ENCODE peak calls at places on chromosomes 5 and 9, in six cellular contexts. J is IMR-90; D is stimulated activated CD4-positive, alpha-beta T cell treated with anti-CD3 and anti-CD28 coated beads, Interleukin-12 subunit alpha, Interleukin-12 subunit beta, amount 100 ng/mL, for 48 hours; O is body of pancreas; I is activated CD4-positive, alpha-beta T cell treated with anti-CD3 and anti-CD28 coated beads, Interleukin-2, amount 10 ng/mL, durations not matched to agents 7 days and 5 days; R is brain pericyte. X is an unnamed sample.

GRCh38 chr5:172142709-172143215 is 45.3 kb downstream of the STK10 start:
- DNase-seq in J (peak), O (no peak), D (no peak), I (no peak), R (no peak), X (peak)

GRCh38 chr5:6843335-6843734 is 130.1 kb downstream of the TENT4A start:
- DNase-seq in I (no peak), D (no peak), O (no peak), J (no peak), R (no peak), X (no peak)

GRCh38 chr5:172715931-172716682 is 54.9 kb downstream of the DUSP1 start:
- DNase-seq in D (no peak), O (no peak), J (no peak), R (no peak), I (no peak), X (no peak)

GRCh38 chr5:106755066-106755465 is 915.7 kb downstream of the EFNA5 start:
- DNase-seq in D (no peak), R (no peak), J (no peak), I (no peak), O (no peak), X (no peak)

GRCh38 chr5:85843535-85843934 is 774.2 kb upstream of the COX7C start:
- DNase-seq in I (no peak), D (no peak), R (no peak), J (no peak), O (no peak), X (no peak)

GRCh38 chr9:20702565-20702964 is 18.5 kb downstream of the FOCAD start:
- DNase-seq in R (no peak), J (no peak), O (no peak), D (no peak), I (no peak), X (no peak)

GRCh38 chr5:132557425-132557805 is 638 bp downstream of the RAD50 start:
- DNase-seq in I (peak), J (peak), R (no peak), O (peak), D (no peak), X (peak)

GRCh38 chr5:157212307-157212706 is 31.7 kb downstream of the ITK start:
- DNase-seq in I (no peak), J (no peak), R (no peak), D (no peak), O (no peak), X (no peak)

GRCh38 chr9:86069206-86069869 is 30.0 kb downstream of the GOLM1 start:
- DNase-seq in D (no peak), O (no peak), R (no peak), J (no peak), I (no peak), X (no peak)

GRCh38 chr9:135105938-135106491 is 18.5 kb downstream of the OLFM1 start:
- DNase-seq in J (no peak), D (no peak), R (no peak), O (no peak), I (no peak), X (no peak)

GRCh38 chr9:79968533-79968932 is 396.8 kb downstream of the TLE4 start:
- DNase-seq in R (no peak), O (no peak), J (no peak), D (no peak), I (no peak), X (no peak)

GRCh38 chr5:58107704-58108103 is 352.2 kb downstream of the PLK2 start:
- DNase-seq in R (no peak), D (no peak), O (no peak), I (no peak), J (peak), X (no peak)

GRCh38 chr5:107402881-107403280 is 267.9 kb downstream of the EFNA5 start:
- DNase-seq in J (no peak), I (no peak), D (no peak), O (no peak), R (peak), X (no peak)

GRCh38 chr5:145506451-145506850 is 328.7 kb downstream of the PRELID2 start:
- DNase-seq in O (no peak), I (no peak), J (no peak), R (no peak), D (no peak), X (no peak)

GRCh38 chr5:85841653-85842052 is 776.1 kb upstream of the COX7C start:
- DNase-seq in O (no peak), R (no peak), D (no peak), J (no peak), I (no peak), X (no peak)

GRCh38 chr5:43926923-43927322 is 323.9 kb downstream of the NNT start:
- DNase-seq in J (no peak), D (no peak), R (no peak), I (no peak), O (no peak), X (peak)

GRCh38 chr9:34079181-34079580 is 30.5 kb upstream of the UBAP2 start:
- DNase-seq in I (no peak), J (peak), R (no peak), D (no peak), O (no peak), X (peak)

GRCh38 chr9:130837002-130837511 is 2.0 kb downstream of the ABL1 start:
- DNase-seq in O (no peak), R (no peak), J (peak), D (no peak), I (no peak), X (no peak)

GRCh38 chr5:112933651-112934365 is 11.8 kb upstream of the REEP5 start:
- DNase-seq in D (no peak), R (peak), O (no peak), J (peak), I (no peak), X (no peak)

GRCh38 chr5:64318175-64318574 is 152.5 kb downstream of the RNF180 start:
- DNase-seq in O (no peak), D (no peak), J (no peak), R (no peak), I (no peak), X (no peak)

GRCh38 chr5:136057401-136057951 is 28.7 kb downstream of the TGFBI start:
- DNase-seq in D (no peak), R (no peak), J (peak), I (no peak), O (no peak), X (peak)

GRCh38 chr5:157450024-157450423 is 10.0 kb upstream of the NIPAL4 start:
- DNase-seq in J (no peak), I (no peak), D (no peak), R (no peak), O (no peak), X (no peak)

GRCh38 chr5:32241034-32241783 is 67.1 kb upstream of the GOLPH3 start:
- DNase-seq in R (no peak), D (no peak), O (no peak), J (no peak), I (no peak), X (no peak)

GRCh38 chr9:83296123-83296522 is 233.2 kb upstream of the RASEF start:
- DNase-seq in R (no peak), I (peak), J (no peak), D (no peak), O (no peak), X (peak)

X was measured in A172.